ENCODE peak calls at places on chromosomes 5 and 9, in six cellular contexts. R, G, E, C, D and X are unnamed samples.

GRCh38 chr5:10090074-10090473 is 159.6 kb downstream of the ATPSCKMT start:
- DNase-seq in C (no peak), E (no peak), R (no peak), D (no peak), G (no peak), X (no peak)

GRCh38 chr5:72598461-72599433 is 91.5 kb upstream of the ZNF366 start:
- DNase-seq in G (no peak), D (no peak), E (peak), R (peak), C (no peak), X (peak)

GRCh38 chr5:89498699-89499098 is 615.7 kb upstream of the MEF2C start:
- DNase-seq in R (no peak), E (no peak), C (no peak), D (no peak), G (no peak), X (no peak)

GRCh38 chr9:79477955-79478751 is 93.6 kb upstream of the TLE4 start:
- DNase-seq in G (peak), D (no peak), C (peak), R (no peak), E (peak), X (no peak)

GRCh38 chr9:86637515-86637914 is 283.3 kb upstream of the TUT7 start:
- DNase-seq in D (no peak), C (peak), G (peak), E (peak), R (peak), X (peak)

GRCh38 chr5:176181271-176181855 is 56.9 kb upstream of the SIMC1 start:
- DNase-seq in G (no peak), C (no peak), E (no peak), R (no peak), D (no peak), X (no peak)

GRCh38 chr9:130446111-130446861 is 1.5 kb downstream of the ASS1 start:
- DNase-seq in E (peak), R (peak), C (peak), D (peak), G (peak), X (peak)

GRCh38 chr5:180644129-180644824 is 5.1 kb downstream of the FLT4 start:
- DNase-seq in R (no peak), G (no peak), D (no peak), C (peak), E (no peak), X (no peak)

GRCh38 chr9:121333950-121334773 is 35.9 kb downstream of the STOM start:
- DNase-seq in D (no peak), C (no peak), E (no peak), G (no peak), R (no peak), X (peak)

GRCh38 chr5:172939561-172939960 is 19.7 kb upstream of the RPL26L1 start:
- DNase-seq in D (no peak), G (peak), R (peak), E (no peak), C (no peak), X (no peak)

GRCh38 chr9:137604345-137605145 is 941 bp upstream of the ARRDC1 start:
- DNase-seq in E (no peak), R (no peak), C (no peak), G (peak), D (no peak), X (no peak)

GRCh38 chr9:137606005-137606601 is 617 bp downstream of the ARRDC1 start:
- DNase-seq in C (peak), D (peak), E (no peak), R (no peak), G (peak), X (no peak)

GRCh38 chr9:137606734-137607138 is 1.2 kb downstream of the ARRDC1 start:
- DNase-seq in E (no peak), R (no peak), G (no peak), C (no peak), D (peak), X (peak)

GRCh38 chr9:137605146-137606004 is at the start of gene ARRDC1:
- DNase-seq in E (peak), D (peak), R (peak), G (peak), C (peak), X (peak)

GRCh38 chr9:137607141-137607857 is 1.8 kb downstream of the ARRDC1 start:
- DNase-seq in C (no peak), D (peak), G (peak), E (no peak), R (peak), X (peak)
- H3K4me3 ChIP-seq in C (peak), D (peak), G (no peak), E (no peak), R (peak), X (peak)

GRCh38 chr5:26023361-26023760 is 1015.0 kb downstream of the CDH9 start:
- DNase-seq in R (no peak), C (no peak), D (no peak), G (peak), E (no peak), X (no peak)

GRCh38 chr5:26024774-26025173 is 1013.6 kb downstream of the CDH9 start:
- DNase-seq in D (no peak), E (no peak), R (no peak), G (peak), C (peak), X (no peak)
- TF ChIP-seq CTCF in D (peak), E (peak), R (no peak), G (no peak), C (no peak), X (no peak)

GRCh38 chr5:41151562-41151961 is 61.8 kb downstream of the C6 start:
- DNase-seq in C (no peak), D (no peak), R (peak), E (no peak), G (no peak), X (no peak)
- H3K4me3 ChIP-seq in C (no peak), D (no peak), R (no peak), E (no peak), G (no peak), X (no peak)

DNA sequence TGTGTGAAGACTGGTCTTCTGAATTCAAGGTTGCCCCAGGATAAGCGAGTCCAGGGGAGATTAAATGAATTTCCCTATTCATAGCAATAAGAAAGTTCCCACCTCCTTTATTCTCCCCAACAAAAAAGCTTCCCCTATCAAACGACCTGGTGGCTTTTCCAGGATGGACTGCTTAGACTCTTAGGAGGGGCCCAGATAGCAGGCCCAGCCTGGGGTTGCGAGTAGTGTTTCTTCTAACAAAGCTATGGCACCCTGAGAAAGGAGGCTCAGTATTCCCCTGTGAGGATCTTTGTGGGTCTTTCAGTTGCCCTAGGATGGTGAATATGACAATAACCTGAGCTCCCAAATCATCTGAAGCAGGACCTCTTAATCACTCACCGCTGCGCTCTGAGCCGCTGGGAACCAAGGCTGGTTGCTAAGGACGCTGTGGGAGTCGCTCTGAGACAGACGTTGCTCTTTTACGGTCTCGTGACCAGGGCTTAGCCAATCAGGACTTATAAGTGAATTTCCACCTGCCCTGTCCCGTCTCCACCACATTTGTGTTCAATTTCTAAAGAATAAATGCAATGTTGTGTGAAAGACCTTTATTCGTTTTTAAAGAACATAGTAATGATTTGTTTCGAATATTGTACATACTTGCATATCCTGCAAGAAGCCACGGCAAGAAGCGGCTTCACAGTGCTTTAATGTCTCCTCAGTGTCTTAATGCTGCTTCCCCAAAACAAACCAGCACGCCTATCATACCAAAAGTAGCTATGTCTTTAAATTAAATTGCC is at the start of gene TMEM232:
- DNase-seq in R (peak), C (peak), G (peak), D (peak), E (peak), X (peak)
- TF ChIP-seq CTCF in R (no peak), C (no peak), G (no peak), D (no peak), E (no peak), X (no peak)

GRCh38 chr5:120546922-120547321 is 82.8 kb downstream of the PRR16 start:
- DNase-seq in R (no peak), D (no peak), E (no peak), G (no peak), C (no peak), X (no peak)

GRCh38 chr5:120544043-120544442 is 79.9 kb downstream of the PRR16 start:
- DNase-seq in D (no peak), C (no peak), E (no peak), G (no peak), R (no peak), X (no peak)

GRCh38 chr5:120545951-120546350 is 81.9 kb downstream of the PRR16 start:
- DNase-seq in G (no peak), R (peak), D (no peak), C (no peak), E (no peak), X (no peak)

GRCh38 chr5:120540097-120540496 is 76.0 kb downstream of the PRR16 start:
- DNase-seq in G (no peak), R (no peak), D (no peak), C (no peak), E (no peak), X (no peak)

DNA sequence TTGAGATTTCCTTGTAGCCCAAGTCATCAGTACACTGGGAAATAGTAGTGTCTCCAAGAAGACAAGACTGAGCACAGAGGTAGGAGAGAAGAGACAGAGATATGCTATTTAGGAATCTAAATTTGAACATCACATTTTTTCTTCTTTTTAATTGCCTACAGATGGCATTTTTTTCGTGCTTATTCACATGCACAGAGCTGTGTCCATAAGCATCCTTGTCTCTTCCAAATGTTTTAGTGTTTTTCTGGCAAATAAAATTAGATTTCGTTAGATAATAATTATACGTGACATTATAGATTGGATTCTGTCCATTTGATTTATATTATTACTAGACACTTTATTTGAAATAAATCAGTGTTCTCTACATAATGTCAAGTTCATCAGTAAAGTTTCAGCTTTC is 80.9 kb downstream of the PRR16 start:
- DNase-seq in G (no peak), D (no peak), R (no peak), E (no peak), C (no peak), X (peak)
- H3K4me3 ChIP-seq in G (no peak), D (no peak), R (no peak), E (no peak), C (no peak), X (no peak)